ENCODE peak calls at places on chromosomes 16 and 17, in six cellular contexts. A is IMR-90, Y is mesenchymal stem cell, R is neuronal stem cell, L is mesendoderm, V is H1. X is an unnamed sample.

GRCh38 chr17:67421869-67422273 is 44.8 kb downstream of the PITPNC1 start:
- DNase-seq in A (peak; percentile 98), Y (peak; percentile 73), R (no peak), L (peak; percentile 89), V (no peak), X (peak; percentile 7)

GRCh38 chr17:57534863-57535651 is 210.0 kb downstream of the CCDC182 start:
- DNase-seq in A (no peak), Y (peak; percentile 40), R (no peak), L (peak; percentile 59), V (no peak), X (no peak)

GRCh38 chr17:74877592-74878543 is 5.1 kb upstream of the FDXR start:
- DNase-seq in A (no peak), Y (no peak), R (no peak), L (no peak), V (no peak), X (peak; percentile 52)

GRCh38 chr16:89095401-89095974 is 1.8 kb downstream of the ACSF3 start:
- DNase-seq in A (no peak), Y (no peak), R (no peak), L (no peak), V (peak; percentile 36), X (no peak)

GRCh38 chr17:46732133-46732532 is 86.4 kb downstream of the WNT3 start:
- DNase-seq in A (no peak), Y (no peak), R (no peak), L (no peak), V (no peak), X (no peak)

GRCh38 chr16:80265624-80266306 is 275.0 kb upstream of the DYNLRB2 start:
- DNase-seq in A (peak; percentile 16), Y (peak; percentile 3), R (no peak), L (no peak), V (no peak), X (no peak)

GRCh38 chr17:51741447-51741846 is 417.1 kb downstream of the CA10 start:
- DNase-seq in A (no peak), Y (no peak), R (no peak), L (no peak), V (no peak), X (no peak)

GRCh38 chr17:75950850-75951554 is 10.2 kb upstream of the FBF1 start:
- DNase-seq in A (peak; percentile 18), Y (peak; percentile 5), R (no peak), L (no peak), V (no peak), X (no peak)

GRCh38 chr17:82282239-82283207 is 9.0 kb upstream of the CSNK1D start:
- DNase-seq in A (no peak), Y (no peak), R (no peak), L (no peak), V (no peak), X (no peak)

DNA sequence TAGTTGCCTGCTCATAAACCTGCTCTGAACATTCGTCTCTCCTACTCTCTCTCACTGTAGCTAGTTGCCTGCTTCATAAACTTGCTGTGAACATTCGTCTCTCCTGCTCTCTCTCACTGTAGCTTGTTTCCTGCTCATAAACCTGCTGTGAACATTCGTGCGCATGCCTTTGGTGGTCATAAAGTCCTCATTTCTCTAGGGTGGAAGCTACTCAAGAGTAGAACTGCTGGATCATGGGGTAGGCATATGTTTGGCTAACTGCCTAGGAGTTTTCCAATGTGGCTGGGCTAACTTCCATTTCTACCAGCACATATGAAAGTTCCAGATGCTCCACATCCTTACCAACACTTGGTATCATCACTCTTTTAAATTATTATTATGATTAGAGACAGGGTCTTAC is 174.6 kb upstream of the RPH3AL start:
- DNase-seq in A (no peak), Y (no peak), R (no peak), L (no peak), V (no peak), X (no peak)
- H2AK5ac ChIP-seq in A (no peak overlapping the region), Y (no peak overlapping the region), R (no peak overlapping the region), L (no peak overlapping the region), V (peak overlapping the region; percentile 53), X (no peak overlapping the region)

GRCh38 chr17:65387322-65387721 is 174.1 kb downstream of the AXIN2 start:
- DNase-seq in A (no peak), Y (no peak), R (no peak), L (no peak), V (no peak), X (no peak)
- H3K4ac ChIP-seq in A (no peak overlapping the region), Y (no peak overlapping the region), R (no peak overlapping the region), L (no peak overlapping the region), V (no peak overlapping the region), X (no peak overlapping the region)

DNA sequence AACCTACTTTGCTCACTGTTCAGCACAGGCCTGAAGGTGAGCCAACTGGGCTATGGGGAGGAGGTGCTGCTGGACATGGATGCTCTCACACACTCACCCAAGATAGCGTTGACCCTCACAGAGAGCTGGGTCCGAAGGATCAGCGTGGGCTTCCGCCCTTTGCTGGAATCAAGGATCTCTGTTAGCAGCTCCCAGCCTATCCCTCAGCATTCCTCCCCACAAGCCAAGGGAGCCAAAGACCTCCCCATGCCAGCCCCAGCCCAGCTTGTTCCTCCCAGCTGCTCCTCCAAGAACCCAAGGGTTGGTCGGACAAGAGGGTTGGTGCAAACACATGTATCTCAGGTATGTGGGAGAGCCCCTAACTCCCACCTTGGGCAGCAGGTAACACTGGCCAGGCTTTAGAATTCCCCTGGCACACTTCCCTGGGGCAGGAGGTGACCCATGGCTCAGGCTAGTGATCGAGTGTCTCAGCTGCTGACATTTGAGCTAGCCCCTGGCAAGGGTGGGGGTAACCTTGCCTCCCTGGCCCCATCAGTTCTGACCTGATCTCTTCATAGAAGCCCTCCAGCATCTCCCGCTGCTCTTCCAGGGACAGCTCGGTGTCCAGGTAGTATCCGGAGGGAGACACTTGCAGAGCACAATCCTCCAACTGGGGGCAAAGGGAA is 8.3 kb downstream of the FHOD1 start:
- DNase-seq in A (no peak), Y (no peak), R (no peak), L (no peak), V (no peak), X (no peak)
- H3K36me3 ChIP-seq in A (peaks cover 44% of the 10 kb centered on the region), Y (peaks cover 60% of the 10 kb centered on the region), R (peaks cover 10% of the 10 kb centered on the region), L (peaks cover 8% of the 10 kb centered on the region), V (peaks cover 16% of the 10 kb centered on the region), X (peaks cover 28% of the 10 kb centered on the region)

GRCh38 chr16:25855063-25855462 is 163.3 kb downstream of the HS3ST4 start:
- DNase-seq in A (no peak), Y (no peak), R (no peak), L (peak; percentile 87), V (no peak), X (no peak)
- H2AK5ac ChIP-seq in A (no peak overlapping the region), Y (no peak overlapping the region), R (no peak overlapping the region), L (no peak overlapping the region), V (peak overlapping the region; percentile 53), X (no peak overlapping the region)